ENCODE peak calls at places on chromosomes 7 and 10, in ten cellular contexts. N is transverse colon; S is effector memory CD4-positive, alpha-beta T cell; U is IMR-90; G is endodermal cell; K is colonic mucosa; X is SK-N-SH; W is sigmoid colon; B is cardiac muscle cell; E is uterus. P is an unnamed sample.

GRCh38 chr10:18918545-18918944 is 130.1 kb upstream of the MALRD1 start:
- DNase-seq in N (no peak), S (no peak), U (peak; percentile 98), G (no peak), K (no peak), X (no peak), W (no peak), B (no peak), E (no peak), P (no peak)

GRCh38 chr7:38702002-38702535 is 70.9 kb upstream of the AMPH start:
- DNase-seq in N (no peak), S (no peak), U (no peak), G (peak; percentile 24), K (no peak), X (no peak), W (no peak), B (no peak), E (no peak), P (no peak)

GRCh38 chr10:132363921-132364593 is 32.1 kb downstream of the LRRC27 start:
- DNase-seq in N (no peak), S (no peak), U (no peak), G (peak; percentile 91), K (no peak), X (peak; percentile 69), W (peak; percentile 64), B (peak; percentile 21), E (no peak), P (no peak)

GRCh38 chr7:46179211-46179610 is 258.1 kb upstream of the IGFBP3 start:
- DNase-seq in N (no peak), S (no peak), U (no peak), G (no peak), K (no peak), X (no peak), W (no peak), B (no peak), E (no peak), P (no peak)

GRCh38 chr7:148622887-148623585 is 32.5 kb downstream of the C7orf33 start:
- DNase-seq in N (no peak), S (no peak), U (no peak), G (no peak), K (no peak), X (peak; percentile 72), W (no peak), B (no peak), E (no peak), P (no peak)

GRCh38 chr7:70415179-70415972 is 716.6 kb upstream of the GALNT17 start:
- DNase-seq in N (no peak), S (no peak), U (no peak), G (peak; percentile 14), K (no peak), X (no peak), W (no peak), B (no peak), E (no peak), P (no peak)

GRCh38 chr7:131010714-131011436 is 276.9 kb upstream of the KLF14 start:
- DNase-seq in N (no peak), S (no peak), U (peak; percentile 63), G (no peak), K (no peak), X (no peak), W (no peak), B (no peak), E (no peak), P (no peak)

GRCh38 chr10:12357525-12358151 is 8.3 kb downstream of the CAMK1D start:
- DNase-seq in N (no peak), S (no peak), U (no peak), G (no peak), K (no peak), X (no peak), W (no peak), B (no peak), E (no peak), P (no peak)

GRCh38 chr7:80247144-80247543 is 112.5 kb downstream of the GNAI1 start:
- DNase-seq in N (peak; percentile 7), S (no peak), U (peak; percentile 40), G (no peak), K (no peak), X (no peak), W (no peak), B (no peak), E (no peak), P (no peak)

GRCh38 chr10:97138174-97138573 is 47.6 kb downstream of the SLIT1 start:
- DNase-seq in N (no peak), S (no peak), U (no peak), G (peak; percentile 79), K (peak; percentile 23), X (no peak), W (no peak), B (no peak), E (no peak), P (no peak)

GRCh38 chr7:89238156-89238555 is 442.6 kb upstream of the TEX47 start:
- DNase-seq in N (no peak), S (no peak), U (peak; percentile 28), G (no peak), K (no peak), X (no peak), W (no peak), B (no peak), E (no peak), P (no peak)

GRCh38 chr10:101709359-101710063 is 14.5 kb upstream of the FBXW4 start:
- DNase-seq in N (no peak), S (no peak), U (peak; percentile 66), G (no peak), K (no peak), X (no peak), W (no peak), B (no peak), E (no peak), P (no peak)
- H3K9me3 ChIP-seq in N (no peaks in the 10 kb centered on the region), S (no peaks in the 10 kb centered on the region), U (no peaks in the 10 kb centered on the region), G (no peaks in the 10 kb centered on the region), K (no peaks in the 10 kb centered on the region), X (no peaks in the 10 kb centered on the region), W (no peaks in the 10 kb centered on the region), B (no peaks in the 10 kb centered on the region), E (no peaks in the 10 kb centered on the region), P (no peaks in the 10 kb centered on the region)

GRCh38 chr10:119516381-119517234 is 25.9 kb downstream of the RGS10 start:
- DNase-seq in N (peak; percentile 49), S (peak; percentile 51), U (no peak), G (peak; percentile 62), K (no peak), X (no peak), W (no peak), B (peak; percentile 19), E (no peak), P (peak; percentile 29)

GRCh38 chr10:119518936-119519335 is 23.6 kb downstream of the RGS10 start:
- DNase-seq in N (no peak), S (no peak), U (no peak), G (peak; percentile 53), K (no peak), X (no peak), W (no peak), B (peak; percentile 49), E (no peak), P (no peak)

GRCh38 chr10:119520283-119520682 is 22.2 kb downstream of the RGS10 start:
- DNase-seq in N (no peak), S (no peak), U (no peak), G (peak; percentile 30), K (no peak), X (no peak), W (no peak), B (no peak), E (no peak), P (no peak)

GRCh38 chr10:119517235-119518141 is 25.0 kb downstream of the RGS10 start:
- DNase-seq in N (peak; percentile 59), S (peak; percentile 45), U (peak; percentile 63), G (peak; percentile 46), K (no peak), X (no peak), W (no peak), B (no peak), E (no peak), P (peak; percentile 69)

DNA sequence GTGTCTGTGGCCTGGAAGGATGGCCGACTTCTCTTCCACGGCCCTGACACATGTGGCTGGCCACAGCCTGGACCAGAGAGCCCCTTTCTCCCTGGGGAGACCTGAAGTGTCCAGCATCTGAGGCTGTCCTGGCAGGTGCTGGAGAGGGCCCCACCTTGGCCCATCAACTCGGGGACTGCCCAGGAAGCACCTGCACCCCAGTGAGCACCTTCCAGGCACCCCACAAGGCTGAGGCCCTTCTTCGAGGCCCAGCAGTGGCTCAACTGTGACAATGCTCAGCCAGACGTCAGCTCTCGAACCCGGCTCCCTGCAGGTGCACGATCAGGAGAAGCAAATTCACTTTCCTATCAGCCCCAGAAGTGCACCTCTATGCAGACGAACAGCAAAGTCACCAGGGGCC is 24.3 kb downstream of the RGS10 start:
- DNase-seq in N (no peak), S (no peak), U (no peak), G (no peak), K (no peak), X (no peak), W (no peak), B (no peak), E (no peak), P (no peak)
- H3K27ac ChIP-seq in N (peak overlapping the region; percentile 64), S (peak overlapping the region; percentile 89), U (no peak overlapping the region), G (no peak overlapping the region), K (peak overlapping the region; percentile 61), X (no peak overlapping the region), W (no peak overlapping the region), B (no peak overlapping the region), E (no peak overlapping the region), P (peak overlapping the region; percentile 35)

DNA sequence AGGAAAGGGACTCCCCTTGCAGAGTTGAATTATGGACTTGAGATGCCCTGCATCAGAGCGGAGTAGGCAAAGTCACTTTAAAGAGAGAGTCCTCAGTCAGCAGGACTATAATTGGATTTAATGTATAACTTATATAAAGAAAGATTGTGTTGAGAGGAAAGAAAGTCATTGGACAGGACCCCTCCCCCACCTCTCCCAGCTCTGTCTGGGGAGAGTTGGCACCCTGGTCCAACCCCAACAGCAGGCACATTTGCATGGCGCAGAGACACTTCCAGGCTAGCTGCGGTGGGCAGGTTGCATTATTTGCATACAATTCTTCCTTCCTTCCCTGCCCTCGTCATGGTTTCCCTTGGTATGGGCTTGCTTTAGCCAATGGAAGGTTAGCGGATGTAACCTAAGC is 46.1 kb upstream of the NPTX2 start:
- DNase-seq in N (no peak), S (no peak), U (no peak), G (no peak), K (no peak), X (no peak), W (no peak), B (no peak), E (no peak), P (no peak)
- H3K4me1 ChIP-seq in N (no peaks in the 10 kb centered on the region), S (no peaks in the 10 kb centered on the region), U (no peaks in the 10 kb centered on the region), G (no peaks in the 10 kb centered on the region), K (no peaks in the 10 kb centered on the region), X (no peaks in the 10 kb centered on the region), W (no peaks in the 10 kb centered on the region), B (no peaks in the 10 kb centered on the region), E (no peaks in the 10 kb centered on the region), P (no peaks in the 10 kb centered on the region)

DNA sequence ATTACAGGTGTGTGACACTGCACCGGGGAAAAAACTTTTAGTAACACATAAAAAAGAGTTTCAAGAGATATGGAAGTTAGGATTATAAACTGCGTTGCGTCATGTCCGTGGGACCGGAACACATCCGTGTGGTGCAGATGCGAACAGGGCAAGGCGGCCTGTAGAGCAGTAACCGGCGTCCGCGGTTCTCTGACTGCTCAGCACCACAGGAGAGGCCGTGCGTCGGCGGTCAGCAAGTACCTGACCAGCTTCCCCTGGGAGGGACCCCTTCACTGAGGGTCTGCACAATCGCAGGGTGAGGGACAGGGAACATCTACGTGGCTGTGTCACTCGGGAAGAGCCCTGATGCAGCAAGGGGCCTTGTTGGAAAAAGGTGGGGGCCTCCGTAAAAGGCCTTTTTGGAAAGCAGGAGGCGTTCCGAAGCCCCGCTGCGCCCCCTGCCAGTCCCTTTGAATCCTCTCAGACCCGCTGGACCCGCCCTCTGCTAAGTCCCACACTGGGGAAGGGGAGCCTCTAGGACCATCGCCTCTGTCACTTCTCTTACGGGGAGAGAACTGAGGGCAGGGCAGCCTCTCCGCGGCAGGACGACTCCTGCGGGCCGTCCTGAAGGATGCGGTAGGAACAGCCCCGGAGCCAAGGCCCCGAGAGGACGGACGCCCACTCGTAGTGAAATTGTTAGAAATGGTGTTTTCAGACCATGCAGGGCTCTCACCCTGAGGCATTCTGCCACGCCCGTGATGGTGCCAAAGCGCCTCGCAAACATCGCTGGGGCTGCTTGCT is 771.6 kb upstream of the COBL start:
- DNase-seq in N (no peak), S (no peak), U (no peak), G (peak; percentile 93), K (no peak), X (peak; percentile 30), W (no peak), B (peak; percentile 61), E (no peak), P (no peak)
- H3K9me3 ChIP-seq in N (no peaks in the 10 kb centered on the region), S (no peaks in the 10 kb centered on the region), U (peaks cover 10% of the 10 kb centered on the region), G (no peaks in the 10 kb centered on the region), K (no peaks in the 10 kb centered on the region), X (peaks cover 4% of the 10 kb centered on the region), W (no peaks in the 10 kb centered on the region), B (no peaks in the 10 kb centered on the region), E (no peaks in the 10 kb centered on the region), P (no peaks in the 10 kb centered on the region)